ENCODE peak calls at places on chromosomes 16 and 17, in seven cellular contexts. I is SK-N-SH, S is GM23338, M is A549, B is GM12878, R is HCT116, T is HepG2. E is an unnamed sample.

GRCh38 chr16:25095636-25096035 is 15.9 kb upstream of the LCMT1 start:
- DNase-seq in I (no peak), S (no peak), M (no peak), B (no peak), R (no peak), T (no peak), E (no peak)

GRCh38 chr16:1167276-1168107 is 14.6 kb downstream of the CACNA1H start:
- DNase-seq in I (no peak), S (peak), M (no peak), B (no peak), R (no peak), T (no peak), E (no peak)

GRCh38 chr16:23290189-23291062 is 11.7 kb upstream of the SCNN1B start:
- DNase-seq in I (no peak), S (no peak), M (no peak), B (no peak), R (no peak), T (no peak), E (no peak)

GRCh38 chr16:66959645-66960177 is 1.4 kb upstream of the CES3 start:
- DNase-seq in I (no peak), S (no peak), M (no peak), B (no peak), R (no peak), T (no peak), E (no peak)

GRCh38 chr17:61981323-61981722 is 53.5 kb upstream of the INTS2 start:
- DNase-seq in I (no peak), S (no peak), M (no peak), B (no peak), R (no peak), T (no peak), E (no peak)

GRCh38 chr17:51005768-51006167 is 114.9 kb downstream of the SPAG9 start:
- DNase-seq in I (no peak), S (no peak), M (no peak), B (no peak), R (no peak), T (no peak), E (no peak)

GRCh38 chr16:67800252-67801046 is 5.9 kb downstream of the RANBP10 start:
- DNase-seq in I (no peak), S (no peak), M (no peak), B (no peak), R (no peak), T (no peak), E (no peak)

GRCh38 chr17:20267459-20267842 is 199.9 kb downstream of the LGALS9B start:
- DNase-seq in I (no peak), S (no peak), M (no peak), B (peak), R (no peak), T (no peak), E (no peak)

GRCh38 chr16:5422643-5423496 is 325.3 kb upstream of the EEF2KMT start:
- DNase-seq in I (no peak), S (no peak), M (no peak), B (no peak), R (no peak), T (no peak), E (no peak)

GRCh38 chr16:84959784-84960417 is 51.4 kb downstream of the ZDHHC7 start:
- DNase-seq in I (no peak), S (no peak), M (no peak), B (no peak), R (no peak), T (no peak), E (peak)

GRCh38 chr16:69513180-69513966 is 52.4 kb upstream of the NFAT5 start:
- DNase-seq in I (no peak), S (peak), M (no peak), B (no peak), R (no peak), T (no peak), E (no peak)

GRCh38 chr17:82200743-82201497 is 11.7 kb downstream of the CCDC57 start:
- DNase-seq in I (peak), S (no peak), M (no peak), B (no peak), R (no peak), T (no peak), E (no peak)

GRCh38 chr16:89918453-89919347 is at the start of gene MC1R:
- DNase-seq in I (peak), S (peak), M (peak), B (no peak), R (peak), T (peak), E (no peak)

GRCh38 chr17:73489991-73490390 is 154.3 kb downstream of the SDK2 start:
- DNase-seq in I (no peak), S (no peak), M (no peak), B (no peak), R (no peak), T (no peak), E (no peak)

GRCh38 chr17:41026668-41027471 is at the start of gene KRTAP1-5:
- DNase-seq in I (no peak), S (no peak), M (no peak), B (no peak), R (no peak), T (no peak), E (no peak)

DNA sequence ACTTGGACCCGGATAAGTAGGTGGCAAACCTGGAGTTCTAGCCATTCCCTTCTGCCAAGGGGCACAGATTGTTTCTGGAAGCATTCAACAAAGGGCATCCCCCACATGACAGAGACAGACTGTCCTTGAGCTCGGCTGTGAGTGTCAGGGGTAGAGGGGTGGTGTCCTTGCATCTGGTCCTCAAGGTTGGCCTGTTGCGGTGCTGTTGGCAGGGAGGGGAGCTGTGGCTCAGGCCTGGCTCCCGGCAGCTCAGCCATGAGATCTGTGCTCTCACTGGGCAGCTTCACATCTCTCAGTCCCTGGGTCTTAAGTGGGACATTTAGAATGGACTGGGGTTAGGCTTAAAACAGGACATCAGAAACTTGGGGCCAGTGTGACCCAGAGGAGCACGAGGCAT is 20.4 kb downstream of the CCDC182 start:
- DNase-seq in I (no peak), S (no peak), M (no peak), B (no peak), R (no peak), T (no peak), E (no peak)
- H3K4me3 ChIP-seq in I (no peak), S (no peak), M (no peak), B (no peak), R (no peak), T (no peak), E (no peak)

GRCh38 chr17:47687328-47687690 is 6.7 kb upstream of the TBKBP1 start:
- DNase-seq in I (no peak), S (no peak), M (no peak), B (no peak), R (no peak), T (no peak), E (no peak)
- TF ChIP-seq REST in I (no peak), S (no peak), M (no peak), B (no peak), R (no peak), T (no peak), E (no peak)

GRCh38 chr17:78268960-78269892 is 37.8 kb downstream of the TMEM235 start:
- DNase-seq in I (peak), S (peak), M (peak), B (no peak), R (no peak), T (no peak), E (no peak)
- H3K4me3 ChIP-seq in I (no peak), S (peak), M (no peak), B (no peak), R (no peak), T (no peak), E (no peak)

GRCh38 chr16:15610369-15610871 is 32.5 kb downstream of the MARF1 start:
- DNase-seq in I (no peak), S (no peak), M (no peak), B (no peak), R (no peak), T (peak), E (no peak)
- TF ChIP-seq REST in I (no peak), S (no peak), M (no peak), B (no peak), R (no peak), T (no peak), E (no peak)

DNA sequence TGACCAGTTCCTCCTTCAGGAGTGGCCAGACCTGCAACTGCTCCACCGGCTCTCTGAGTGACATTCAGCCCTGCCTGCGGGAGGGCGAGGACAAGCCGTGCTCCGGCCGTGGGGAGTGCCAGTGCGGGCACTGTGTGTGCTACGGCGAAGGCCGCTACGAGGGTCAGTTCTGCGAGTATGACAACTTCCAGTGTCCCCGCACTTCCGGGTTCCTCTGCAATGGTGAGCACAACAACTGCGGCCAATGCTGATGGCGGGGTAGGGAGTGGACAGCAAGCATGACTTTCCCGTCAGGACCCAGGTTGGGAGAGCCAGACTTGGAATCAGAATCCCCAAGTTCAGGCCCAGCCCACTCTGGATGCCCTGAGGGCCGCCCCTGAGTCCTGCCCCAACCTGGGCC is 12.2 kb downstream of the ITGB4 start:
- DNase-seq in I (no peak), S (no peak), M (no peak), B (no peak), R (no peak), T (no peak), E (no peak)
- H3K4me3 ChIP-seq in I (no peak), S (no peak), M (no peak), B (no peak), R (no peak), T (no peak), E (no peak)

DNA sequence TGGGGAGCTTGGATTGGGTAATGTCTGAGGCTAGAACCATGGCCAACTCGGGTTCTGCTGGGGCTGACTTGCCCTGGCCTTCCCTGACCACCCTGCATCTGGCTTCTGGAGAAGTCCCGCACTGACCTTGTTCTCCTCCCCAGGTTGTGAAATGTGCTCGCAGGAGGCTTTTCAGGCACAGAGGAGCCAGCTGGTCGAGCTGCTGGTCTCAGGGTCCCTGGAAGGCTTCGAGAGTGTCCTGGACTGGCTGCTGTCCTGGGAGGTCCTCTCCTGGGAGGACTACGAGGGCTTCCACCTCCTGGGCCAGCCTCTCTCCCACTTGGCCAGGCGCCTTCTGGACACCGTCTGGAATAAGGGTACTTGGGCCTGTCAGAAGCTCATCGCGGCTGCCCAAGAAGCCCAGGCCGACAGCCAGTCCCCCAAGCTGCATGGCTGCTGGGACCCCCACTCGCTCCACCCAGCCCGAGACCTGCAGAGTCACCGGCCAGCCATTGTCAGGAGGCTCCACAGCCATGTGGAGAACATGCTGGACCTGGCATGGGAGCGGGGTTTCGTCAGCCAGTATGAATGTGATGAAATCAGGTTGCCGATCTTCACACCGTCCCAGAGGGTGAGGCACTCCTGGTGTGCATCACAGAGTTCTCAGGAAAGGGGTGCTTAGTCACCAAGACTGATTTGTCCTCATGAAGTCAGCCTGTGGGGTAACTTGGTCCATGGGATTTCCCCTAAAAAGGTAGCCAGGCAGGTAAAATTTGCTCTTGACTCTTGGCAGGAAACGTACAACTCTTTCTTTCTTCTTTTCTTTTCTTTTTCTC is 6.1 kb downstream of the NOD2 start:
- DNase-seq in I (no peak), S (no peak), M (peak), B (no peak), R (no peak), T (peak), E (peak)
- TF ChIP-seq REST in I (no peak), S (no peak), M (no peak), B (no peak), R (no peak), T (no peak), E (no peak)

E was measured in HL-60.